ENCODE peak calls at places on chromosomes 11 and 22, in six cellular contexts. One of them, this sample, is unnamed.

GRCh38 chr22:29320546-29320945 is 5.0 kb upstream of the RASL10A start:
- DNase-seq in nucleus accumbens: no peak
- DNase-seq in H9: no peak
- DNase-seq in CD8-positive, alpha-beta memory T cell: no peak
- DNase-seq in retinal pigment epithelial cell: no peak
- DNase-seq in kidney: no peak
- DNase-seq in this sample: no peak

GRCh38 chr11:57979532-57980079 is 44.1 kb upstream of the OR9Q1 start:
- DNase-seq in retinal pigment epithelial cell: peak; percentile 7
- DNase-seq in CD8-positive, alpha-beta memory T cell: no peak
- DNase-seq in nucleus accumbens: no peak
- DNase-seq in H9: no peak
- DNase-seq in kidney: no peak
- DNase-seq in this sample: no peak

GRCh38 chr11:113488931-113489351 is 13.7 kb upstream of the DRD2 start:
- DNase-seq in CD8-positive, alpha-beta memory T cell: no peak
- DNase-seq in kidney: no peak
- DNase-seq in nucleus accumbens: no peak
- DNase-seq in H9: no peak
- DNase-seq in retinal pigment epithelial cell: no peak
- DNase-seq in this sample: no peak

GRCh38 chr11:73189315-73189714 is 28.8 kb upstream of the P2RY2 start:
- DNase-seq in retinal pigment epithelial cell: no peak
- DNase-seq in H9: no peak
- DNase-seq in kidney: peak; percentile 74
- DNase-seq in CD8-positive, alpha-beta memory T cell: no peak
- DNase-seq in nucleus accumbens: no peak
- DNase-seq in this sample: no peak

GRCh38 chr11:63680842-63681207 is 475 bp upstream of the RTN3 start:
- DNase-seq in H9: no peak
- DNase-seq in kidney: no peak
- DNase-seq in retinal pigment epithelial cell: no peak
- DNase-seq in nucleus accumbens: no peak
- DNase-seq in CD8-positive, alpha-beta memory T cell: no peak
- DNase-seq in this sample: no peak

GRCh38 chr11:32173435-32173834 is 82.6 kb downstream of the RCN1 start:
- DNase-seq in kidney: peak; percentile 75
- DNase-seq in retinal pigment epithelial cell: no peak
- DNase-seq in H9: peak; percentile 81
- DNase-seq in nucleus accumbens: peak; percentile 40
- DNase-seq in CD8-positive, alpha-beta memory T cell: no peak
- DNase-seq in this sample: peak; percentile 77

GRCh38 chr11:41878158-41878557 is 418.7 kb upstream of the LRRC4C start:
- DNase-seq in kidney: no peak
- DNase-seq in nucleus accumbens: no peak
- DNase-seq in H9: no peak
- DNase-seq in retinal pigment epithelial cell: no peak
- DNase-seq in CD8-positive, alpha-beta memory T cell: no peak
- DNase-seq in this sample: no peak

GRCh38 chr22:46359362-46359761 is 23.8 kb downstream of the TRMU start:
- DNase-seq in retinal pigment epithelial cell: no peak
- DNase-seq in nucleus accumbens: no peak
- DNase-seq in CD8-positive, alpha-beta memory T cell: no peak
- DNase-seq in H9: no peak
- DNase-seq in kidney: peak; percentile 73
- DNase-seq in this sample: no peak

GRCh38 chr22:48098243-48098935 is 1335.9 kb downstream of the TBC1D22A start:
- DNase-seq in nucleus accumbens: no peak
- DNase-seq in retinal pigment epithelial cell: no peak
- DNase-seq in kidney: no peak
- DNase-seq in CD8-positive, alpha-beta memory T cell: peak; percentile 12
- DNase-seq in H9: no peak
- DNase-seq in this sample: no peak

GRCh38 chr11:3042496-3043314 is 14.5 kb downstream of the CARS1 start:
- DNase-seq in H9: no peak
- DNase-seq in kidney: peak; percentile 59
- DNase-seq in CD8-positive, alpha-beta memory T cell: no peak
- DNase-seq in nucleus accumbens: no peak
- DNase-seq in retinal pigment epithelial cell: no peak
- DNase-seq in this sample: no peak

GRCh38 chr22:20957691-20958440 is 9.2 kb upstream of the AIFM3 start:
- DNase-seq in kidney: peak; percentile 76
- DNase-seq in CD8-positive, alpha-beta memory T cell: no peak
- DNase-seq in retinal pigment epithelial cell: no peak
- DNase-seq in nucleus accumbens: no peak
- DNase-seq in H9: peak; percentile 69
- DNase-seq in this sample: peak; percentile 58

GRCh38 chr11:93290061-93290460 is 40.5 kb upstream of the DEUP1 start:
- DNase-seq in H9: no peak
- DNase-seq in retinal pigment epithelial cell: no peak
- DNase-seq in CD8-positive, alpha-beta memory T cell: no peak
- DNase-seq in kidney: no peak
- DNase-seq in nucleus accumbens: no peak
- DNase-seq in this sample: no peak